ENCODE peak calls at places on chromosome 10, in seven cellular contexts. A, M, K, C, G, E and O are unnamed samples.

GRCh38 chr10:43318456-43318855 is 51.6 kb upstream of the RASGEF1A start:
- DNase-seq in A (no peak), M (no peak), K (no peak), C (no peak), G (no peak), E (no peak), O (no peak)

GRCh38 chr10:73999703-74000102 is 1.8 kb downstream of the VCL start:
- DNase-seq in A (no peak), M (no peak), K (no peak), C (no peak), G (no peak), E (no peak), O (no peak)

GRCh38 chr10:21421016-21421415 is 104.5 kb downstream of the SKIDA1 start:
- DNase-seq in A (no peak), M (no peak), K (no peak), C (no peak), G (no peak), E (no peak), O (no peak)

GRCh38 chr10:124663766-124664360 is 80.3 kb downstream of the FAM53B start:
- DNase-seq in A (no peak), M (no peak), K (no peak), C (no peak), G (no peak), E (no peak), O (no peak)

GRCh38 chr10:44947356-44948152 is 12.0 kb upstream of the RASSF4 start:
- DNase-seq in A (no peak), M (peak; percentile 25), K (no peak), C (no peak), G (no peak), E (no peak), O (no peak)

GRCh38 chr10:122441961-122442360 is 12.5 kb upstream of the ARMS2 start:
- DNase-seq in A (no peak), M (peak; percentile 22), K (no peak), C (no peak), G (no peak), E (peak; percentile 68), O (no peak)

GRCh38 chr10:90939125-90939524 is 18.2 kb upstream of the ANKRD1 start:
- DNase-seq in A (no peak), M (no peak), K (no peak), C (no peak), G (no peak), E (no peak), O (no peak)

GRCh38 chr10:75431180-75432111 is at the start of gene LRMDA:
- DNase-seq in A (peak; percentile 61), M (peak; percentile 59), K (no peak), C (no peak), G (peak; percentile 56), E (no peak), O (no peak)

GRCh38 chr10:113961261-113961938 is 82.3 kb upstream of the ADRB1 start:
- DNase-seq in A (no peak), M (no peak), K (no peak), C (no peak), G (no peak), E (no peak), O (no peak)

GRCh38 chr10:16915308-16915707 is 98.1 kb upstream of the RSU1 start:
- DNase-seq in A (no peak), M (no peak), K (no peak), C (no peak), G (no peak), E (no peak), O (no peak)

GRCh38 chr10:90462761-90463160 is 395.1 kb downstream of the HTR7 start:
- DNase-seq in A (no peak), M (no peak), K (no peak), C (no peak), G (no peak), E (no peak), O (no peak)

GRCh38 chr10:6637053-6637452 is 57.0 kb upstream of the PRKCQ start:
- DNase-seq in A (no peak), M (no peak), K (no peak), C (no peak), G (no peak), E (no peak), O (no peak)

DNA sequence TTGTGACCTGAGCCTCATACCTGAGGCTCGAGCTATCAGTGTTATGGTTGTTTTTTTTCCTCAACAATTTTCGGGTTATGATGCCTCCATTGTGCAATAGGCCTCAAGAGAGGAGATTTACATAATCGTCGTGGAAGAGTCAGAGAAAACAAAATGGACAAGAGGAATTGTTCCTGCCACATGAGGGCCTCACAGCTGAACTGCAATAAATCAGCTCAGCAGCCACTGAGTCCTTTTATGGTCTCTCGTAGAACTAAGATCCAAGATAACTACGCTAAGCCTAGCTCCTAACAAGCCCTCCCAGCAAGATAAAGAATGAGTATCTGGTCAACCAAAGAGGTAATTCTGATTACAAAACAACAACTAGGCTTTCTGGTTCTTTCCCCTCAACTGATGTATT is 336.8 kb downstream of the WDR11 start:
- DNase-seq in A (peak; percentile 22), M (no peak), K (no peak), C (no peak), G (no peak), E (no peak), O (no peak)
- TF ChIP-seq CTCF in A (no peak), M (no peak), K (no peak), C (peak; percentile 28), G (no peak), E (no peak), O (peak; percentile 18)

GRCh38 chr10:79445217-79445707 is at the start of gene ZCCHC24:
- DNase-seq in A (no peak), M (peak; percentile 68), K (no peak), C (peak; percentile 22), G (no peak), E (no peak), O (no peak)
- TF ChIP-seq CTCF in A (no peak), M (no peak), K (no peak), C (no peak), G (no peak), E (no peak), O (no peak)

GRCh38 chr10:93224005-93224779 is 150.5 kb downstream of the CYP26A1 start:
- DNase-seq in A (no peak), M (no peak), K (no peak), C (no peak), G (no peak), E (no peak), O (no peak)
- TF ChIP-seq CTCF in A (no peak), M (no peak), K (no peak), C (no peak), G (no peak), E (peak; percentile 10), O (peak; percentile 3)

GRCh38 chr10:8473205-8473604 is 418.7 kb downstream of the GATA3 start:
- DNase-seq in A (no peak), M (no peak), K (no peak), C (no peak), G (no peak), E (no peak), O (no peak)
- TF ChIP-seq CTCF in A (no peak), M (no peak), K (no peak), C (no peak), G (peak; percentile 48), E (no peak), O (no peak)

DNA sequence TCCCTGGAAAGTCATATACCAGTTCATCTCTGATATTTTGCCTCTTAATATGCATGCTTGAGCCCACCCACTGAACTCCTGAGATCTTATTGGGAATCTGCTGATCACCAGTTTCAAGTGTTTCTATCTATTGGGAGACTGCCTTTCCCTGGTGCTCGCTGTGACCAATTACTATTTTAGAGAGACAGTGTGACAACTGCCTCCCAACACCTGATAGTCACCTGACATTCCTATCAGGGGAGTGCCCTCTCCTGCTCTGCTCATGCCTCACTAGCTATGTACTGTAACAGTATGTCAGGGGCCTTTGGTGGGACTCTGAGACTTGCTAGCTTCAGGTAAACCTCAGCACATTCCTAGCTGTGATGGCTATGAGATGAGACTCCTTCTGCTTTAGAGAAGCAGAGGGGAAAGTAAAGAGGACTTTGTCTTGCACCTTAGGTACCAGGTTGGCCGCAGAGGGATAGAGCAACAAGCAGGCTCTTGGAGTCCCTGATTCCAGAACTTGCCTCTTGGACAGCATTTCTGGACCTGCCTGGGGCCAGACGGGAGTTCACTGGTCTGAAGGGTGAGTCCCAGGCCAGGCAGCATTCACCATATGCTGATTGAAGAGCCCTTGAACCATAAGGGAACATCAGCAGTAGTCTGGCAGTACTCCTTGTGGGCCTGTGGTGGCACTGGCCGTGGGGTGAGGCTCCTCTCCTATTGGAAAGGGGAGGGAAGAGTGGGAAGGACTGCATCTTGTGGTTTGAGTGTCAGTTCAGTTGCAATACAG is 34.4 kb upstream of the ARHGAP12 start:
- DNase-seq in A (no peak), M (peak; percentile 32), K (no peak), C (no peak), G (no peak), E (no peak), O (no peak)
- TF ChIP-seq CTCF in A (no peak), M (no peak), K (no peak), C (no peak), G (no peak), E (no peak), O (no peak)

GRCh38 chr10:103922659-103923058 is 4.7 kb upstream of the STN1 start:
- DNase-seq in A (no peak), M (no peak), K (no peak), C (no peak), G (no peak), E (no peak), O (no peak)

GRCh38 chr10:103923502-103923901 is 5.5 kb upstream of the STN1 start:
- DNase-seq in A (no peak), M (no peak), K (no peak), C (no peak), G (no peak), E (no peak), O (no peak)

GRCh38 chr10:103919648-103920025 is 1.7 kb upstream of the STN1 start:
- DNase-seq in A (no peak), M (no peak), K (no peak), C (no peak), G (no peak), E (no peak), O (no peak)

GRCh38 chr10:103921248-103921647 is 3.3 kb upstream of the STN1 start:
- DNase-seq in A (no peak), M (no peak), K (no peak), C (no peak), G (no peak), E (no peak), O (no peak)

GRCh38 chr10:103921750-103922195 is 3.8 kb upstream of the STN1 start:
- DNase-seq in A (no peak), M (peak; percentile 36), K (no peak), C (peak; percentile 44), G (no peak), E (peak; percentile 13), O (no peak)
- TF ChIP-seq CTCF in A (no peak), M (no peak), K (no peak), C (no peak), G (no peak), E (peak; percentile 39), O (peak; percentile 14)

GRCh38 chr10:99777918-99778716 is 4.3 kb upstream of the ABCC2 start:
- DNase-seq in A (no peak), M (no peak), K (no peak), C (no peak), G (no peak), E (no peak), O (no peak)
- TF ChIP-seq CTCF in A (no peak), M (no peak), K (no peak), C (no peak), G (no peak), E (no peak), O (no peak)